ENCODE peak calls at places on chromosomes 12 and 14, in seven cellular contexts. W is iris pigment epithelial cell; Q is AG09309; V is colonic mucosa; F is activated T-helper 1 cell treated with anti-CD3 and anti-CD28 coated beads, Interleukin-2, amount 50 U/mL, for 16 hours; Z is NCI-H774; R is stimulated activated CD8-positive, alpha-beta memory T cell treated with anti-CD3 and anti-CD28 coated beads, Interleukin-12 subunit alpha, Interleukin-12 subunit beta, amount 100 ng/mL, for 4 hours. I is an unnamed sample.
A peak's percentile ranks its signal among the peaks of the same experiment; 100 is the strongest.

GRCh38 chr14:99382781-99383456 is 97.7 kb downstream of the SETD3 start:
- DNase-seq in W (peak; percentile 89), Q (no peak), V (no peak), F (no peak), Z (no peak), R (no peak), I (no peak)

GRCh38 chr12:47947273-47947672 is 16.1 kb upstream of the TMEM106C start:
- DNase-seq in W (no peak), Q (no peak), V (no peak), F (no peak), Z (no peak), R (no peak), I (no peak)

GRCh38 chr12:108788076-108788782 is 56.9 kb upstream of the CORO1C start:
- DNase-seq in W (no peak), Q (no peak), V (no peak), F (no peak), Z (no peak), R (no peak), I (no peak)

GRCh38 chr14:61747342-61747741 is 14.9 kb upstream of the SNAPC1 start:
- DNase-seq in W (no peak), Q (no peak), V (no peak), F (no peak), Z (no peak), R (no peak), I (no peak)

GRCh38 chr14:49401373-49401772 is 184.8 kb downstream of the RPS29 start:
- DNase-seq in W (no peak), Q (no peak), V (no peak), F (no peak), Z (no peak), R (no peak), I (no peak)

GRCh38 chr14:92704036-92704804 is 44.2 kb downstream of the LGMN start:
- DNase-seq in W (no peak), Q (no peak), V (no peak), F (no peak), Z (no peak), R (no peak), I (no peak)

GRCh38 chr14:104582005-104582404 is 2.4 kb downstream of the C14orf180 start:
- DNase-seq in W (no peak), Q (no peak), V (no peak), F (no peak), Z (no peak), R (no peak), I (no peak)

GRCh38 chr12:88334271-88334670 is 192.2 kb downstream of the TMTC3 start:
- DNase-seq in W (peak; percentile 46), Q (no peak), V (no peak), F (no peak), Z (peak; percentile 31), R (no peak), I (no peak)

GRCh38 chr14:105431256-105431655 is 11.6 kb downstream of the MTA1 start:
- DNase-seq in W (no peak), Q (no peak), V (no peak), F (no peak), Z (no peak), R (no peak), I (no peak)

GRCh38 chr12:122057007-122057735 is 21.4 kb upstream of the MLXIP start:
- DNase-seq in W (no peak), Q (no peak), V (no peak), F (no peak), Z (no peak), R (no peak), I (no peak)

GRCh38 chr12:129310346-129310745 is 457.1 kb downstream of the GLT1D1 start:
- DNase-seq in W (no peak), Q (no peak), V (no peak), F (no peak), Z (no peak), R (no peak), I (no peak)

GRCh38 chr14:23608454-23608853 is 27.7 kb upstream of the DHRS2 start:
- DNase-seq in W (no peak), Q (no peak), V (no peak), F (no peak), Z (no peak), R (no peak), I (no peak)

I was measured in activated CD8-positive, alpha-beta memory T cell treated with anti-CD3 and anti-CD28 coated beads for 1 hour.